ENCODE peak calls at places on chromosomes 2 and 18, in seven cellular contexts. U is foreskin fibroblast, O is body of pancreas, L is adrenal gland, C is AG04450, J is spleen, Y is epithelial cell of esophagus. T is an unnamed sample.

GRCh38 chr2:188132385-188132784 is 159.3 kb upstream of the GULP1 start:
- DNase-seq in U (no peak), O (peak; percentile 24), L (peak; percentile 42), C (no peak), J (no peak), Y (no peak), T (no peak)

GRCh38 chr2:5507374-5507773 is 184.8 kb upstream of the SOX11 start:
- DNase-seq in U (no peak), O (no peak), L (no peak), C (no peak), J (no peak), Y (no peak), T (no peak)

GRCh38 chr18:33440384-33441043 is at the start of gene CCDC178:
- DNase-seq in U (peak; percentile 0), O (peak; percentile 56), L (no peak), C (no peak), J (peak; percentile 56), Y (no peak), T (no peak)

GRCh38 chr18:9210996-9211395 is 74.4 kb downstream of the ANKRD12 start:
- DNase-seq in U (no peak), O (no peak), L (peak; percentile 6), C (no peak), J (no peak), Y (no peak), T (no peak)

GRCh38 chr2:36513661-36514060 is 84.3 kb downstream of the FEZ2 start:
- DNase-seq in U (no peak), O (no peak), L (no peak), C (no peak), J (no peak), Y (no peak), T (no peak)

GRCh38 chr2:219515874-219516629 is 1.8 kb downstream of the ASIC4 start:
- DNase-seq in U (no peak), O (no peak), L (no peak), C (no peak), J (no peak), Y (no peak), T (no peak)

GRCh38 chr2:182890305-182890704 is 23.9 kb upstream of the FRZB start:
- DNase-seq in U (no peak), O (no peak), L (no peak), C (no peak), J (no peak), Y (no peak), T (no peak)

GRCh38 chr2:66469219-66469902 is 34.4 kb downstream of the MEIS1 start:
- DNase-seq in U (no peak), O (peak; percentile 35), L (no peak), C (no peak), J (no peak), Y (no peak), T (no peak)

GRCh38 chr2:128512664-128513415 is 194.2 kb upstream of the HS6ST1 start:
- DNase-seq in U (no peak), O (no peak), L (peak; percentile 49), C (no peak), J (peak; percentile 65), Y (no peak), T (no peak)

GRCh38 chr2:65035544-65035943 is 20.7 kb upstream of the CEP68 start:
- DNase-seq in U (no peak), O (no peak), L (no peak), C (no peak), J (no peak), Y (no peak), T (no peak)

GRCh38 chr2:96427169-96427568 is 78.0 kb downstream of the NEURL3 start:
- DNase-seq in U (no peak), O (no peak), L (no peak), C (no peak), J (no peak), Y (no peak), T (no peak)

GRCh38 chr2:152762202-152762601 is 43.8 kb downstream of the ARL6IP6 start:
- DNase-seq in U (peak; percentile 89), O (no peak), L (peak; percentile 28), C (peak; percentile 81), J (no peak), Y (peak; percentile 33), T (no peak)

GRCh38 chr2:37418956-37419355 is 74.5 kb downstream of the QPCT start:
- DNase-seq in U (no peak), O (no peak), L (no peak), C (peak; percentile 15), J (no peak), Y (peak; percentile 70), T (no peak)

GRCh38 chr2:26610504-26611335 is 30.4 kb downstream of the CIB4 start:
- DNase-seq in U (no peak), O (peak; percentile 73), L (no peak), C (no peak), J (peak; percentile 57), Y (no peak), T (no peak)

GRCh38 chr2:132811148-132811915 is 141.3 kb upstream of the LYPD1 start:
- DNase-seq in U (no peak), O (no peak), L (no peak), C (no peak), J (no peak), Y (no peak), T (no peak)

GRCh38 chr2:72603481-72603880 is 222.4 kb downstream of the EXOC6B start:
- DNase-seq in U (no peak), O (no peak), L (no peak), C (no peak), J (no peak), Y (no peak), T (no peak)

GRCh38 chr2:17628349-17629261 is 88.1 kb downstream of the VSNL1 start:
- DNase-seq in U (no peak), O (no peak), L (no peak), C (no peak), J (no peak), Y (peak; percentile 36), T (no peak)

GRCh38 chr18:35171315-35171987 is 69.4 kb upstream of the ZNF397 start:
- DNase-seq in U (no peak), O (no peak), L (peak; percentile 26), C (no peak), J (no peak), Y (peak; percentile 4), T (no peak)

GRCh38 chr2:224946911-224947310 is 95.4 kb downstream of the DOCK10 start:
- DNase-seq in U (peak; percentile 48), O (no peak), L (no peak), C (no peak), J (no peak), Y (peak; percentile 40), T (peak; percentile 9)
- H3K4me3 ChIP-seq in U (no peak overlapping the region), O (no peak overlapping the region), L (no peak overlapping the region), C (peak overlapping the region; percentile 37), J (peak overlapping the region; percentile 33), Y (no peak overlapping the region), T (peak overlapping the region; percentile 21)

DNA sequence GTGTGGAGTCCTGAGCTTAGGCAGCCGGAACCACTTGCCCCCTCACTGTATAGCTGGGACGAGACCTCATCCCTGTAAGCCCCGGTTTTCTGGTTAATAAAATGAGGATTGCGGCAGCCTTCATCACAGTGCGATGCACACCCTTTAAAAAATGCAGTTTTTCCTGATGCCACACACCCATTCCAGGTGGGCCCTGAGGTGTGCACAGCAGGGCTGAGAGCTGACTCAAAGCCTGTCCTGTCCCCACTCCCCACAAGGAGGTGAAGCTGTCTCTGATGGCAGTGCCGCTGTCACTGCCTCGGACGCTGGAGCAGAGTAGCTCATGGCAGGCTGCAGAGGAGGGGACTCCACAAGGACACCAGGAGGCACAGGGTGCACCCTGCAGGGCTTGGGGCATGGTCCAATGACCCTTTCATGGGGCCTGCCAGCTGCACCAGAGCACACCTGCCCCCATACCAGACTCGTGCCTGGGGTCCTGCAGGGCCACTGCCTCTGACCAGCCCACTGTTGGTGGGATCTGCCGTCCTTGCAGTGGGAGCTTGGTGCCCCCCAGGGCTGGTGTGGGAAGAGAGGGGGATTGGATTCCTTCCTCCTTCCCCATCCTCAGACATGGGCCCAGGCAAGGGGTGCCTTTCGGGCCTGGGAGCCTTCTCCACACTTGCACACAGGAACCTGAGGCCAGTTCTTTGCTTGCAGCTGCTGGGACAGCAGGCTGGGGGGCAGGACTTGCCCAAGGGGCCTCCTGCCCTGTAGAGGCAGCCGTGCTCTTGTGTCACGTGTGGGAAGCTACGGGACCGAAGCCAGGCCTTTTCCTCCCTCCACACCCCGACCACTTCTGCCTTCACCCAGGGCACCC is 22.8 kb downstream of the GPC1 start:
- DNase-seq in U (no peak), O (no peak), L (no peak), C (no peak), J (peak; percentile 67), Y (peak; percentile 49), T (no peak)
- H3K4me3 ChIP-seq in U (no peak overlapping the region), O (no peak overlapping the region), L (no peak overlapping the region), C (no peak overlapping the region), J (no peak overlapping the region), Y (no peak overlapping the region), T (no peak overlapping the region)

GRCh38 chr2:176130917-176131616 is 1.6 kb downstream of the HOXD8 start:
- DNase-seq in U (no peak), O (no peak), L (no peak), C (no peak), J (no peak), Y (no peak), T (no peak)
- H3K4me3 ChIP-seq in U (peak overlapping the region; percentile 49), O (no peak overlapping the region), L (no peak overlapping the region), C (no peak overlapping the region), J (peak overlapping the region; percentile 44), Y (no peak overlapping the region), T (no peak overlapping the region)

GRCh38 chr2:201127570-201127969 is 11.6 kb downstream of the CFLAR start:
- DNase-seq in U (peak; percentile 80), O (no peak), L (peak; percentile 66), C (peak; percentile 18), J (no peak), Y (peak; percentile 47), T (peak; percentile 40)

GRCh38 chr2:201126308-201127127 is 10.6 kb downstream of the CFLAR start:
- DNase-seq in U (no peak), O (no peak), L (peak; percentile 52), C (no peak), J (no peak), Y (no peak), T (no peak)

GRCh38 chr2:201129044-201129505 is 13.1 kb downstream of the CFLAR start:
- DNase-seq in U (peak; percentile 50), O (peak; percentile 55), L (peak; percentile 43), C (peak; percentile 30), J (no peak), Y (peak; percentile 87), T (no peak)

GRCh38 chr2:201130524-201131186 is 14.7 kb downstream of the CFLAR start:
- DNase-seq in U (peak; percentile 75), O (no peak), L (peak; percentile 49), C (peak; percentile 48), J (no peak), Y (peak; percentile 96), T (no peak)

GRCh38 chr2:201127128-201127521 is 11.2 kb downstream of the CFLAR start:
- DNase-seq in U (no peak), O (no peak), L (no peak), C (no peak), J (no peak), Y (no peak), T (no peak)
- H3K4me3 ChIP-seq in U (no peak overlapping the region), O (no peak overlapping the region), L (no peak overlapping the region), C (no peak overlapping the region), J (peak overlapping the region; percentile 77), Y (no peak overlapping the region), T (no peak overlapping the region)

T was measured in DND-41.